ENCODE peak calls at places on chromosomes 7 and 10, in eight cellular contexts. L is AG08396; E is RPMI8226; I is T-cell; K is stimulated activated CD4-positive, alpha-beta T cell treated with anti-CD3 and anti-CD28 coated beads, TNF-alpha, amount 100 ng/mL, for 4 hours; D is KG1; R is posterior cingulate gyrus; V is Caki2. A is an unnamed sample.

GRCh38 chr10:122253605-122254004 is 17.5 kb upstream of the BTBD16 start:
- DNase-seq in L (no peak), E (no peak), I (no peak), K (no peak), D (no peak), R (no peak), V (no peak), A (no peak)

GRCh38 chr10:124323145-124323725 is 95.5 kb downstream of the OAT start:
- DNase-seq in L (no peak), E (no peak), I (no peak), K (no peak), D (no peak), R (no peak), V (no peak), A (peak; percentile 23)

GRCh38 chr10:75208177-75208576 is 2.4 kb upstream of the VDAC2 start:
- DNase-seq in L (peak; percentile 61), E (no peak), I (no peak), K (no peak), D (no peak), R (no peak), V (peak; percentile 33), A (peak; percentile 88)

GRCh38 chr7:105268511-105269392 is 120.0 kb downstream of the SRPK2 start:
- DNase-seq in L (peak; percentile 52), E (peak; percentile 63), I (no peak), K (no peak), D (no peak), R (no peak), V (peak; percentile 55), A (peak; percentile 71)

GRCh38 chr10:52217531-52217930 is 96.5 kb upstream of the DKK1 start:
- DNase-seq in L (no peak), E (no peak), I (no peak), K (no peak), D (no peak), R (no peak), V (no peak), A (no peak)

GRCh38 chr10:126476256-126476655 is 88.0 kb upstream of the ADAM12 start:
- DNase-seq in L (no peak), E (no peak), I (no peak), K (no peak), D (no peak), R (no peak), V (no peak), A (no peak)

GRCh38 chr10:96767611-96768010 is 47.3 kb upstream of the PIK3AP1 start:
- DNase-seq in L (no peak), E (no peak), I (no peak), K (no peak), D (no peak), R (no peak), V (no peak), A (no peak)

GRCh38 chr10:13049774-13050420 is 48.4 kb upstream of the CCDC3 start:
- DNase-seq in L (no peak), E (no peak), I (no peak), K (no peak), D (no peak), R (no peak), V (no peak), A (no peak)

GRCh38 chr7:101863598-101863997 is 46.2 kb downstream of the CUX1 start:
- DNase-seq in L (no peak), E (no peak), I (no peak), K (no peak), D (no peak), R (no peak), V (no peak), A (no peak)

GRCh38 chr10:30803901-30804322 is 174.4 kb upstream of the LYZL2 start:
- DNase-seq in L (peak; percentile 70), E (no peak), I (no peak), K (no peak), D (no peak), R (no peak), V (no peak), A (peak; percentile 95)

GRCh38 chr7:27992755-27993478 is 187.7 kb downstream of the JAZF1 start:
- DNase-seq in L (no peak), E (peak; percentile 5), I (no peak), K (no peak), D (no peak), R (no peak), V (no peak), A (no peak)

GRCh38 chr10:22629843-22630228 is 84.5 kb downstream of the PIP4K2A start:
- DNase-seq in L (no peak), E (peak; percentile 9), I (no peak), K (no peak), D (no peak), R (no peak), V (no peak), A (no peak)

GRCh38 chr10:35639651-35640311 is 2.3 kb downstream of the FZD8 start:
- DNase-seq in L (peak; percentile 12), E (no peak), I (no peak), K (no peak), D (no peak), R (peak; percentile 36), V (peak; percentile 59), A (no peak)

GRCh38 chr10:33267708-33268107 is 66.8 kb downstream of the NRP1 start:
- DNase-seq in L (no peak), E (no peak), I (no peak), K (no peak), D (no peak), R (no peak), V (no peak), A (no peak)

GRCh38 chr10:48237856-48238250 is 36.6 kb downstream of the FRMPD2 start:
- DNase-seq in L (no peak), E (no peak), I (no peak), K (no peak), D (no peak), R (no peak), V (no peak), A (no peak)

GRCh38 chr7:41628926-41629325 is 74.0 kb downstream of the INHBA start:
- DNase-seq in L (no peak), E (no peak), I (no peak), K (no peak), D (no peak), R (no peak), V (no peak), A (peak; percentile 16)

GRCh38 chr7:78523903-78524302 is 725.3 kb downstream of the PHTF2 start:
- DNase-seq in L (no peak), E (no peak), I (no peak), K (no peak), D (no peak), R (no peak), V (no peak), A (no peak)

GRCh38 chr10:8059191-8059936 is 4.9 kb downstream of the GATA3 start:
- DNase-seq in L (no peak), E (no peak), I (no peak), K (no peak), D (no peak), R (no peak), V (no peak), A (no peak)

GRCh38 chr7:14924398-14924797 is 21.8 kb upstream of the DGKB start:
- DNase-seq in L (no peak), E (peak; percentile 14), I (no peak), K (no peak), D (no peak), R (no peak), V (no peak), A (peak; percentile 45)

GRCh38 chr7:140966561-140967234 is 42.0 kb upstream of the BRAF start:
- DNase-seq in L (no peak), E (no peak), I (no peak), K (no peak), D (no peak), R (no peak), V (no peak), A (no peak)